ENCODE peak calls at places on chromosome 13, in seven cellular contexts. U, N, X, Y, J, V and W are unnamed samples.

GRCh38 chr13:26529441-26529840 is 28.0 kb upstream of the WASF3 start:
- DNase-seq in U (peak; percentile 64), Y (peak; percentile 77), J (no peak), X (peak; percentile 78), N (peak; percentile 1), V (peak; percentile 31), W (no peak)

GRCh38 chr13:108154421-108154858 is 60.9 kb downstream of the LIG4 start:
- DNase-seq in U (peak; percentile 16), Y (peak; percentile 28), N (no peak), V (no peak), J (no peak), X (no peak), W (no peak)

GRCh38 chr13:48629282-48629681 is 24.4 kb upstream of the CYSLTR2 start:
- DNase-seq in Y (no peak), N (no peak), U (no peak), V (no peak), X (no peak), J (no peak), W (no peak)

GRCh38 chr13:76677047-76677446 is 209.2 kb downstream of the KCTD12 start:
- DNase-seq in J (no peak), X (no peak), Y (no peak), N (no peak), U (no peak), V (peak; percentile 25), W (no peak)

GRCh38 chr13:20448470-20448869 is 77.2 kb downstream of the CRYL1 start:
- DNase-seq in X (no peak), Y (no peak), N (no peak), U (no peak), V (no peak), J (no peak), W (no peak)

GRCh38 chr13:20426766-20427448 is 98.8 kb downstream of the CRYL1 start:
- DNase-seq in X (no peak), N (no peak), U (no peak), V (no peak), J (no peak), Y (no peak), W (no peak)

GRCh38 chr13:26719356-26719945 is 41.1 kb downstream of the GPR12 start:
- DNase-seq in U (no peak), V (no peak), X (no peak), J (peak; percentile 3), Y (no peak), N (no peak), W (peak; percentile 49)

GRCh38 chr13:100221166-100221565 is 132.3 kb downstream of the PCCA start:
- DNase-seq in V (no peak), X (no peak), Y (no peak), N (no peak), J (no peak), U (no peak), W (no peak)

GRCh38 chr13:57557979-57558529 is 73.5 kb upstream of the PCDH17 start:
- DNase-seq in U (no peak), Y (peak; percentile 11), J (no peak), V (no peak), X (peak; percentile 67), N (no peak), W (no peak)

GRCh38 chr13:38366954-38367645 is 17.4 kb downstream of the UFM1 start:
- DNase-seq in J (no peak), V (no peak), U (no peak), N (no peak), Y (peak; percentile 67), X (no peak), W (no peak)

GRCh38 chr13:90414691-90415596 is 932.5 kb upstream of the MIR17HG start:
- DNase-seq in V (no peak), J (no peak), X (no peak), Y (peak; percentile 71), N (peak; percentile 7), U (no peak), W (no peak)

GRCh38 chr13:48491423-48492122 is 41.3 kb downstream of the RCBTB2 start:
- DNase-seq in V (no peak), Y (no peak), U (no peak), J (no peak), N (no peak), X (no peak), W (no peak)

GRCh38 chr13:37202264-37202663 is 96.8 kb upstream of the CSNK1A1L start:
- DNase-seq in J (no peak), N (no peak), V (no peak), Y (no peak), X (no peak), U (no peak), W (no peak)

GRCh38 chr13:59547950-59548349 is 615.8 kb downstream of the DIAPH3 start:
- DNase-seq in U (no peak), Y (no peak), J (no peak), X (no peak), N (no peak), V (no peak), W (no peak)
- TF ChIP-seq CTCF in U (no peak), Y (no peak), J (no peak), X (no peak), N (no peak), V (no peak), W (no peak)

GRCh38 chr13:102038787-102039186 is 363.1 kb downstream of the FGF14 start:
- DNase-seq in J (no peak), X (no peak), V (no peak), Y (no peak), N (no peak), U (no peak), W (no peak)
- TF ChIP-seq CTCF in J (no peak), X (no peak), V (no peak), Y (no peak), N (no peak), U (no peak), W (no peak)

GRCh38 chr13:40564342-40564997 is 102.0 kb downstream of the FOXO1 start:
- DNase-seq in X (no peak), Y (no peak), N (no peak), V (no peak), J (no peak), U (no peak), W (no peak)
- TF ChIP-seq CTCF in X (no peak), Y (peak; percentile 31), N (no peak), V (peak; percentile 36), J (no peak), U (peak; percentile 16), W (no peak)

DNA sequence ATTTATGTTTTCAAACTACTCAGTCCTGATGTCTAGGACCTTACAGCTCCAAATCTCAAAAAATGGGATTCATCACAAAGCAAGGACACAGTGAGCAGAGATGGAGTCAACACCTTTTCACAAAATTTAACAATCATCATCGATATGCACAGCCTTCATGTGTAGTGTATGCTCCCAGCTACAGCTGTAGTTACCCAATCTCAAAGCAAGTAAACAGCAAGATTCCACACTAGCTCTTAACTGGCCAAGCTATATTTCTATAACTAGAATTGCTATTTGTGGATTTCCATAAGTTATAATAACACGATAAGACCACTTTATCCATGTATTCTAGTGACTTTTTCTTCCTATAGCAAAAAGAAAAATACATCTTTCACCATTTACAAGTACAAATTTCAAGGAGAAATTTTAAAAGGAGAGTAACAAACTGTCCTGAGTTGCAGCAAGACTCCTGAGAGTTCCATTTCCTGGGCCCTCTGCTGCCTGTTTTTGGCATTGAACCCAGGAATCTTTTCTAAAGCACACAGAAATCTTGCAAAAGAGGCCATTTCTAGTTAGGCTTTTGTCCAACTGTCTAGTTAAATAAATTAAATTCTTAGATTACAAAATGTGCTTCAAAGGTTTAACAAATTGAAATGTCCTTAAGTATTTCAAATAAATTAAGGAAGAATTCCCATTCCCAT is 460.6 kb downstream of the FGF14 start:
- DNase-seq in N (no peak), V (no peak), Y (peak; percentile 12), X (no peak), U (no peak), J (no peak), W (no peak)
- TF ChIP-seq CTCF in N (peak; percentile 17), V (no peak), Y (peak; percentile 48), X (peak; percentile 28), U (peak; percentile 43), J (no peak), W (peak; percentile 36)